ENCODE peak calls at places on chromosomes 13 and 19, in seven cellular contexts. T is AG10803, B is fibroblast of pulmonary artery, F is HL-60, A is cardiac fibroblast, H is GM12865, W is AG09309. R is an unnamed sample.
A peak's percentile ranks its signal among the peaks of the same experiment; 100 is the strongest.

GRCh38 chr13:26503826-26504594 is 53.5 kb upstream of the WASF3 start:
- DNase-seq in W (no peak), B (no peak), F (no peak), T (no peak), A (peak; percentile 30), H (no peak), R (peak; percentile 19)

GRCh38 chr13:60969659-60970058 is 446.0 kb downstream of the PCDH20 start:
- DNase-seq in H (no peak), T (no peak), F (no peak), B (no peak), A (no peak), W (no peak), R (no peak)

GRCh38 chr19:30227661-30228112 is 144.5 kb upstream of the ZNF536 start:
- DNase-seq in T (peak; percentile 82), W (no peak), A (peak; percentile 53), F (peak; percentile 49), B (peak; percentile 40), H (peak; percentile 71), R (peak; percentile 12)

GRCh38 chr13:113148940-113149503 is 9.4 kb upstream of the PROZ start:
- DNase-seq in H (no peak), A (no peak), T (no peak), F (no peak), B (no peak), W (no peak), R (no peak)

GRCh38 chr13:25375727-25376358 is 4.1 kb downstream of the ATP8A2 start:
- DNase-seq in T (peak; percentile 38), A (peak; percentile 60), H (peak; percentile 54), B (peak; percentile 63), W (peak; percentile 5), F (peak; percentile 58), R (peak; percentile 46)

GRCh38 chr13:94267581-94267980 is 211.9 kb downstream of the DCT start:
- DNase-seq in W (no peak), B (no peak), F (no peak), A (no peak), T (no peak), H (no peak), R (no peak)

GRCh38 chr19:40286674-40287421 is 1.7 kb upstream of the AKT2 start:
- DNase-seq in B (no peak), W (no peak), F (no peak), A (no peak), H (no peak), T (no peak), R (peak; percentile 18)

GRCh38 chr19:23665651-23666410 is 21.2 kb downstream of the ZNF675 start:
- DNase-seq in H (no peak), F (no peak), A (no peak), T (no peak), B (no peak), W (no peak), R (no peak)

GRCh38 chr13:48655291-48655690 is 1.6 kb downstream of the CYSLTR2 start:
- DNase-seq in B (no peak), A (no peak), W (no peak), H (no peak), F (no peak), T (no peak), R (no peak)

GRCh38 chr19:19775891-19776205 is 42.9 kb upstream of the ZNF14 start:
- DNase-seq in W (no peak), T (no peak), A (no peak), F (no peak), H (no peak), B (no peak), R (no peak)

GRCh38 chr19:39246951-39247669 is 1.5 kb downstream of the IFNL4 start:
- DNase-seq in H (no peak), T (no peak), B (no peak), W (no peak), F (no peak), A (peak; percentile 10), R (peak; percentile 8)

GRCh38 chr13:112069727-112070300 is 2.9 kb downstream of the SOX1 start:
- DNase-seq in A (no peak), B (no peak), H (no peak), F (no peak), T (no peak), W (no peak), R (no peak)

GRCh38 chr13:36778083-36778671 is 40.8 kb upstream of the RFXAP start:
- DNase-seq in B (peak; percentile 22), H (peak; percentile 54), F (no peak), W (peak; percentile 23), A (peak; percentile 32), T (peak; percentile 65), R (peak; percentile 12)

GRCh38 chr19:6476155-6476895 is 5.3 kb downstream of the DENND1C start:
- DNase-seq in A (peak; percentile 56), F (peak; percentile 22), T (peak; percentile 12), B (peak; percentile 46), H (peak; percentile 78), W (no peak), R (peak; percentile 40)

GRCh38 chr19:6476896-6477431 is 4.6 kb downstream of the DENND1C start:
- DNase-seq in B (no peak), T (no peak), W (no peak), A (no peak), H (no peak), F (no peak), R (no peak)

GRCh38 chr19:6472713-6473112 is 8.6 kb downstream of the CRB3 start:
- DNase-seq in T (no peak), B (no peak), A (no peak), H (no peak), W (no peak), F (no peak), R (no peak)

GRCh38 chr19:6473652-6474051 is 7.9 kb downstream of the DENND1C start:
- DNase-seq in H (no peak), B (no peak), A (no peak), T (no peak), W (no peak), F (no peak), R (no peak)

DNA sequence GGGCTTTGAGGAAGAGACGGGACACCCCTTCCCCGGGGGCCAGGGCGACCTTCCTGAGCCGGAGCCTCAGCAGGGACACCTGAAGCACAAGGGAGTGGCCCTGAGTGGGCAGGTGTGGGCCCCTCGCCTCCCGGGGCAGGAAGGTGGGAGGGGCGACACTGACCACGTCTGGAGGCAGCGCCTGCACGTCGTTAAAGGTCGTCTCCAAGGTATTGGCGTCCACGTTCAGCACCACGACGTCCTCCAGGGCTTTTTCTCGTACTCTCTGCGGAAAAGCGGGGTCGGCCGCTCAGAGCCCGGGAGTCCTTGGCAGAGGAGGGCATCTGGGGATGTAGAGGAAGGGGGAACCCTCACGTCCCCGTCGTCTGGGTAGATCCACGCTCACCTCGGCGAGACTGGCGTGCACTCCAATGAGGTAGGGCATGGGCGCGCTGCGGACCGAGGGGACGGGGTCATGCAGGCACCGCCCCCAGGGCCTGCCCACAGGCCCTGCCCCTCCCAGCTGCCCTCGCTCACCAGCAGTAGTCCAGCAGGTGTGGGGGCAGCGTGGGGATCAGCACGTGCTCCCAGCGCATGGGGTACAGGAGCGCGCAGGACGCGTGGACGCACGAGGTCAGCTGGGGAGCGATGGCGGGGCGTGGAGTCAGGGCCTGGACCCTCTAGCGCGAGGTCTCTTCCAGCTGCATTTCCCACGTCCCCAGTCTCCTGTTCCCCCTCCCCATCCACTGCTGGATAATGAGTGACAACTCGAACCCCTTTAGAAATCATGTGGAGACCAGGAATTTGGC is 6.1 kb downstream of the DENND1C start:
- DNase-seq in B (no peak), H (no peak), T (no peak), W (no peak), F (no peak), A (no peak), R (no peak)
- H3K4me3 ChIP-seq in B (no peak overlapping the region), H (no peak overlapping the region), T (no peak overlapping the region), W (no peak overlapping the region), F (no peak overlapping the region), A (no peak overlapping the region), R (no peak overlapping the region)

DNA sequence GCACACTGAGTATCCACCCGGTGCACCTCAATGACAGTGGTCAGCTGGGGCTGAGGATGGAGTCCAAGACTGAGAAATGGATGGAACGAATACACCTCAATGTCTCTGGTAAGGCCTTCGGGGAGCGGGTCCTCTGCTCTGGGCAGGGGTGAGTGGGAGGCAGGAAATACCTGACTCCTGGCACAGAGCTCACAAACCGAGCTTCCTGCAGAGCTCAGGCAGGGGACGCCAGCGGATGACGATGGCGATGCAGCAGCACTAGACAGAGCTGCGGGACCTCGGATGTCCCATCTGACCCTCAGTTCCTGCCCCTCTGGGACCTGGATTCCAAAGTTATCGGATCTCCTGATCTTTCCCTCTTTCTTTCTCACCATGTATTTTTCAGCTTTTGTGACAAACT is 3.8 kb downstream of the CD22 start:
- DNase-seq in H (peak; percentile 82), B (no peak), F (no peak), A (no peak), T (no peak), W (no peak), R (no peak)
- H3K4me3 ChIP-seq in H (peak overlapping the region; percentile 69), B (no peak overlapping the region), F (no peak overlapping the region), A (no peak overlapping the region), T (no peak overlapping the region), W (no peak overlapping the region), R (no peak overlapping the region)

GRCh38 chr13:34037636-34038325 is 219.8 kb downstream of the RFC3 start:
- DNase-seq in T (no peak), A (peak; percentile 8), B (no peak), W (no peak), F (no peak), H (peak; percentile 36), R (peak; percentile 4)
- H3K4me3 ChIP-seq in T (no peak overlapping the region), A (no peak overlapping the region), B (no peak overlapping the region), W (no peak overlapping the region), F (no peak overlapping the region), H (no peak overlapping the region), R (no peak overlapping the region)

GRCh38 chr19:54572696-54573311 is 786 bp upstream of the LILRA2 start:
- DNase-seq in F (peak; percentile 86), T (no peak), B (no peak), H (no peak), A (no peak), W (no peak), R (no peak)

GRCh38 chr19:54574527-54575056 is 1.0 kb downstream of the LILRA2 start:
- DNase-seq in T (no peak), H (no peak), A (no peak), F (no peak), B (no peak), W (no peak), R (no peak)

GRCh38 chr19:54573330-54573872 is at the start of gene LILRA2:
- DNase-seq in B (no peak), A (no peak), T (no peak), W (no peak), F (peak; percentile 80), H (peak; percentile 73), R (no peak)

GRCh38 chr19:54576411-54576976 is 2.9 kb downstream of the LILRA2 start:
- DNase-seq in A (no peak), B (no peak), W (no peak), T (no peak), F (no peak), H (no peak), R (no peak)

DNA sequence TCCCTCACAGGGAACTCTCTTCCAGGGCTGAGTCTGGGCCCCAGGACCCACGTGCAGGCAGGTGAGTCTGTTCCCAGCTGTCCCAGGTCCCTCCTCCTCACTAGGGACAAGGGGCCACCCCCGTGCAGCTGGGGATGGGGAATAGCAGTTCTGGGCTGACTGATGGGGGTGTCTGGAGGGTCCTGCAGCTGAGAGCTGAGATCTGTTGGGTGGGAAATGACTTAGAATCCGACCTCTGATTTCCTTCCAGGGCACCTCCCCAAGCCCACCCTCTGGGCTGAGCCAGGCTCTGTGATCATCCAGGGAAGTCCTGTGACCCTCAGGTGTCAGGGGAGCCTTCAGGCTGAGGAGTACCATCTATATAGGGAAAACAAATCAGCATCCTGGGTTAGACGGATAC is 461 bp downstream of the LILRA2 start:
- DNase-seq in F (no peak), T (no peak), H (no peak), A (no peak), W (no peak), B (no peak), R (no peak)
- H3K4me3 ChIP-seq in F (peak overlapping the region; percentile 36), T (no peak overlapping the region), H (no peak overlapping the region), A (no peak overlapping the region), W (no peak overlapping the region), B (no peak overlapping the region), R (no peak overlapping the region)

GRCh38 chr19:13098291-13099072 is 4.2 kb downstream of the LYL1 start:
- DNase-seq in H (no peak), F (peak; percentile 83), A (peak; percentile 65), W (no peak), T (peak; percentile 78), B (peak; percentile 40), R (peak; percentile 62)
- H3K4me3 ChIP-seq in H (peak overlapping the region; percentile 43), F (peak overlapping the region; percentile 96), A (no peak overlapping the region), W (no peak overlapping the region), T (no peak overlapping the region), B (no peak overlapping the region), R (peak overlapping the region; percentile 10)

R was measured in fibroblast of mammary gland.